ENCODE peak calls at places on chromosomes 7 and 10, in nine cellular contexts. J is neural progenitor cell, Y is dorsolateral prefrontal cortex, Q is AG04450, R is posterior vena cava, M is astrocyte of the spinal cord, W is ACHN, T is EH, O is H54. A is an unnamed sample.

GRCh38 chr7:22295402-22296264 is 61.3 kb downstream of the RAPGEF5 start:
- DNase-seq in R (no peak), T (peak; percentile 13), O (no peak), Q (no peak), J (peak; percentile 34), M (no peak), W (no peak), Y (no peak), A (no peak)

GRCh38 chr7:141381794-141382453 is 169.3 kb upstream of the AGK start:
- DNase-seq in O (no peak), R (no peak), J (no peak), T (no peak), Y (no peak), Q (no peak), M (no peak), W (peak; percentile 64), A (no peak)

GRCh38 chr7:47819054-47819920 is 129.0 kb downstream of the PKD1L1 start:
- DNase-seq in W (peak; percentile 84), T (peak; percentile 80), R (no peak), Q (peak; percentile 54), Y (peak; percentile 64), M (peak; percentile 83), O (peak; percentile 70), J (peak; percentile 71), A (peak; percentile 83)

GRCh38 chr10:62512732-62513475 is 138.7 kb downstream of the ZNF365 start:
- DNase-seq in T (peak; percentile 46), O (no peak), M (no peak), Y (no peak), Q (no peak), W (peak; percentile 57), R (no peak), J (no peak), A (no peak)

GRCh38 chr7:30241767-30242166 is 42.6 kb upstream of the ZNRF2 start:
- DNase-seq in W (peak; percentile 16), Q (no peak), Y (no peak), M (peak; percentile 49), O (peak; percentile 39), R (no peak), T (no peak), J (no peak), A (no peak)

GRCh38 chr7:96308253-96308949 is 13.5 kb downstream of the SLC25A13 start:
- DNase-seq in R (no peak), Y (no peak), M (no peak), Q (no peak), T (no peak), O (no peak), W (no peak), J (no peak), A (peak; percentile 25)

GRCh38 chr10:112842832-112843360 is 107.2 kb upstream of the TCF7L2 start:
- DNase-seq in R (no peak), T (peak; percentile 36), M (no peak), Q (no peak), O (no peak), J (peak; percentile 38), Y (no peak), W (no peak), A (no peak)

GRCh38 chr7:123655614-123656013 is at the start of gene LMOD2:
- DNase-seq in R (no peak), W (no peak), J (no peak), T (no peak), Y (no peak), Q (no peak), O (no peak), M (no peak), A (no peak)

GRCh38 chr10:78623577-78624215 is 445.1 kb upstream of the ZMIZ1 start:
- DNase-seq in Y (no peak), R (no peak), Q (no peak), T (peak; percentile 81), O (peak; percentile 69), W (peak; percentile 30), J (no peak), M (peak; percentile 80), A (peak; percentile 79)

GRCh38 chr10:35218339-35218955 is 91.8 kb downstream of the CREM start:
- DNase-seq in W (peak; percentile 79), T (peak; percentile 85), M (peak; percentile 90), Y (peak; percentile 28), O (peak; percentile 46), J (peak; percentile 91), Q (peak; percentile 74), R (peak; percentile 94), A (peak; percentile 93)

GRCh38 chr10:122181055-122181732 is 89.9 kb upstream of the BTBD16 start:
- DNase-seq in Y (no peak), M (peak; percentile 42), Q (peak; percentile 18), J (no peak), O (peak; percentile 16), W (peak; percentile 11), R (no peak), T (peak; percentile 79), A (no peak)

GRCh38 chr10:782751-783648 is 93.5 kb upstream of the DIP2C start:
- DNase-seq in Q (no peak), T (no peak), R (no peak), Y (no peak), W (no peak), M (no peak), O (no peak), J (no peak), A (no peak)

GRCh38 chr7:18399624-18400235 is 95.8 kb upstream of the HDAC9 start:
- DNase-seq in O (peak; percentile 25), R (no peak), M (no peak), Y (no peak), W (peak; percentile 59), Q (no peak), J (peak; percentile 11), T (peak; percentile 60), A (no peak)

GRCh38 chr7:139692723-139693122 is 85.1 kb downstream of the HIPK2 start:
- DNase-seq in R (no peak), M (no peak), O (no peak), J (peak; percentile 39), W (no peak), Y (peak; percentile 37), Q (no peak), T (no peak), A (no peak)

GRCh38 chr7:2313450-2314208 is 612 bp downstream of the SNX8 start:
- DNase-seq in T (peak; percentile 41), R (peak; percentile 82), J (no peak), O (peak; percentile 67), Y (no peak), W (peak; percentile 50), M (no peak), Q (no peak), A (peak; percentile 42)

GRCh38 chr7:151860771-151861170 is 16.1 kb downstream of the PRKAG2 start:
- DNase-seq in O (no peak), W (no peak), R (peak; percentile 42), J (no peak), M (no peak), Q (no peak), T (no peak), Y (no peak), A (no peak)

GRCh38 chr7:26291699-26292538 is at the start of gene SNX10:
- DNase-seq in M (no peak), Y (peak; percentile 75), R (peak; percentile 85), W (peak; percentile 87), Q (no peak), T (no peak), O (peak; percentile 79), J (peak; percentile 88), A (peak; percentile 79)

GRCh38 chr7:102208826-102209225 is 77.8 kb upstream of the SH2B2 start:
- DNase-seq in M (no peak), J (peak; percentile 60), T (no peak), Q (no peak), O (no peak), R (no peak), W (no peak), Y (peak; percentile 89), A (peak; percentile 84)

GRCh38 chr7:105794741-105795729 is 81.4 kb downstream of the ATXN7L1 start:
- DNase-seq in Y (no peak), Q (peak; percentile 63), O (no peak), R (no peak), W (no peak), T (peak; percentile 62), J (no peak), M (peak; percentile 48), A (no peak)

GRCh38 chr10:33777223-33777622 is 442.8 kb upstream of the NRP1 start:
- DNase-seq in W (no peak), O (no peak), R (no peak), M (no peak), J (no peak), Q (no peak), T (no peak), Y (no peak), A (no peak)

GRCh38 chr7:108586274-108586710 is 16.6 kb downstream of the DNAJB9 start:
- DNase-seq in J (no peak), O (no peak), M (no peak), R (no peak), Y (no peak), Q (no peak), W (no peak), T (no peak), A (no peak)

GRCh38 chr10:23404461-23404980 is 34.4 kb upstream of the OTUD1 start:
- DNase-seq in Y (no peak), Q (no peak), M (no peak), T (peak; percentile 25), W (no peak), O (no peak), J (no peak), R (no peak), A (no peak)

GRCh38 chr7:45086348-45087065 is 2.3 kb downstream of the NACAD start:
- DNase-seq in O (no peak), T (no peak), W (no peak), R (no peak), J (no peak), Y (no peak), Q (no peak), M (no peak), A (no peak)

GRCh38 chr7:27139335-27140107 is 4.0 kb downstream of the HOXA5 start:
- DNase-seq in W (no peak), O (no peak), T (no peak), R (no peak), J (peak; percentile 70), Y (no peak), Q (no peak), M (peak; percentile 40), A (no peak)

GRCh38 chr10:45592926-45593325 is 79.6 kb downstream of the ZFAND4 start:
- DNase-seq in Y (no peak), W (no peak), O (no peak), Q (no peak), J (no peak), M (no peak), T (no peak), R (no peak), A (no peak)

GRCh38 chr7:121275204-121275603 is 53.6 kb upstream of the WNT16 start:
- DNase-seq in R (no peak), W (no peak), Y (no peak), M (no peak), O (no peak), Q (no peak), J (no peak), T (no peak), A (no peak)

GRCh38 chr7:24227068-24227467 is 56.9 kb upstream of the NPY start:
- DNase-seq in W (no peak), R (no peak), Y (no peak), O (no peak), T (no peak), M (no peak), Q (no peak), J (no peak), A (no peak)

GRCh38 chr7:85320699-85321476 is 134.0 kb upstream of the SEMA3D start:
- DNase-seq in J (no peak), O (no peak), R (no peak), T (no peak), W (no peak), Y (no peak), Q (no peak), M (no peak), A (no peak)

GRCh38 chr10:101354584-101355070 is 662 bp downstream of the BTRC start:
- DNase-seq in O (no peak), W (no peak), R (no peak), J (no peak), Q (no peak), T (no peak), M (no peak), Y (no peak), A (no peak)

GRCh38 chr10:90480466-90480865 is 377.4 kb downstream of the HTR7 start:
- DNase-seq in Y (no peak), R (no peak), J (no peak), Q (no peak), W (no peak), O (no peak), M (no peak), T (no peak), A (no peak)

GRCh38 chr10:63464402-63465292 is 1.1 kb downstream of the JMJD1C start:
- DNase-seq in W (peak; percentile 62), Q (no peak), O (no peak), T (peak; percentile 58), Y (no peak), R (no peak), J (no peak), M (peak; percentile 42), A (peak; percentile 11)